ENCODE peak calls at places on chromosomes 11 and 22, in nine cellular contexts. M is activated T-cell treated with anti-CD3 and anti-CD28 coated beads, Interleukin-2, amount 50 U/mL, for 48 hours; Q is activated CD4-positive, alpha-beta T cell treated with anti-CD3 and anti-CD28 coated beads for 36 hours; Y is GM12891; L is activated naive CD4-positive, alpha-beta T cell treated with anti-CD3 and anti-CD28 coated beads for 36 hours; V is EL; W is activated CD8-positive, alpha-beta memory T cell treated with anti-CD3 and anti-CD28 coated beads for 4 hours; P is stimulated activated CD4-positive, alpha-beta T cell treated with anti-CD3 and anti-CD28 coated beads, Interleukin-1b, Interleukin-23, amount 100 ng/mL, for 24 hours; N is caudate nucleus. R is an unnamed sample.

GRCh38 chr11:15194671-15195415 is 80.1 kb downstream of the INSC start:
- DNase-seq in M (no peak), Q (no peak), Y (no peak), L (no peak), V (peak; percentile 23), W (no peak), P (no peak), N (no peak), R (no peak)

GRCh38 chr11:19193916-19194315 is 7.9 kb downstream of the CSRP3 start:
- DNase-seq in M (no peak), Q (no peak), Y (no peak), L (no peak), V (no peak), W (no peak), P (no peak), N (no peak), R (no peak)

GRCh38 chr11:41522391-41522790 is 62.9 kb upstream of the LRRC4C start:
- DNase-seq in M (no peak), Q (no peak), Y (no peak), L (no peak), V (no peak), W (no peak), P (no peak), N (no peak), R (no peak)

GRCh38 chr11:33515347-33515746 is 185.3 kb downstream of the C11orf91 start:
- DNase-seq in M (peak; percentile 26), Q (peak; percentile 30), Y (no peak), L (peak; percentile 12), V (no peak), W (no peak), P (no peak), N (no peak), R (no peak)

GRCh38 chr11:110196241-110196754 is 100.1 kb downstream of the RDX start:
- DNase-seq in M (no peak), Q (no peak), Y (no peak), L (no peak), V (peak; percentile 88), W (no peak), P (no peak), N (no peak), R (no peak)

GRCh38 chr11:32118025-32118974 is 27.4 kb downstream of the RCN1 start:
- DNase-seq in M (no peak), Q (no peak), Y (no peak), L (no peak), V (peak; percentile 69), W (no peak), P (no peak), N (no peak), R (no peak)

GRCh38 chr11:109914809-109915653 is 178.2 kb upstream of the ZC3H12C start:
- DNase-seq in M (no peak), Q (no peak), Y (no peak), L (no peak), V (peak; percentile 30), W (no peak), P (no peak), N (no peak), R (no peak)

GRCh38 chr22:17106785-17107546 is 14.2 kb downstream of the TMEM121B start:
- DNase-seq in M (peak; percentile 63), Q (peak; percentile 72), Y (peak; percentile 59), L (peak; percentile 67), V (no peak), W (no peak), P (no peak), N (no peak), R (no peak)

GRCh38 chr11:45816614-45817013 is 11.7 kb downstream of the SLC35C1 start:
- DNase-seq in M (no peak), Q (no peak), Y (no peak), L (no peak), V (no peak), W (no peak), P (no peak), N (no peak), R (no peak)

GRCh38 chr22:19737846-19738663 is 14.7 kb downstream of the GP1BB start:
- DNase-seq in M (no peak), Q (no peak), Y (no peak), L (no peak), V (no peak), W (no peak), P (no peak), N (no peak), R (no peak)

GRCh38 chr22:30340911-30341685 is 14.4 kb upstream of the TBC1D10A start:
- DNase-seq in M (no peak), Q (no peak), Y (no peak), L (no peak), V (no peak), W (no peak), P (no peak), N (peak; percentile 64), R (no peak)

GRCh38 chr11:120834686-120835225 is 189.1 kb upstream of the TBCEL start:
- DNase-seq in M (no peak), Q (no peak), Y (no peak), L (no peak), V (no peak), W (no peak), P (no peak), N (no peak), R (no peak)

GRCh38 chr22:42330953-42331525 is 60.6 kb upstream of the TCF20 start:
- DNase-seq in M (no peak), Q (no peak), Y (no peak), L (no peak), V (no peak), W (no peak), P (no peak), N (no peak), R (no peak)

GRCh38 chr11:73978576-73979086 is 4.0 kb downstream of the UCP2 start:
- DNase-seq in M (no peak), Q (no peak), Y (no peak), L (no peak), V (no peak), W (no peak), P (no peak), N (no peak), R (no peak)

GRCh38 chr11:76459299-76459698 is 14.5 kb downstream of the EMSY start:
- DNase-seq in M (no peak), Q (no peak), Y (no peak), L (no peak), V (peak; percentile 5), W (no peak), P (no peak), N (no peak), R (no peak)

GRCh38 chr11:43942651-43943356 is 367 bp downstream of the C11orf96 start:
- DNase-seq in M (peak; percentile 54), Q (peak; percentile 39), Y (no peak), L (no peak), V (peak; percentile 30), W (no peak), P (no peak), N (no peak), R (no peak)

GRCh38 chr22:38345782-38346181 is 28.5 kb upstream of the CSNK1E start:
- DNase-seq in M (peak; percentile 0), Q (no peak), Y (no peak), L (no peak), V (no peak), W (no peak), P (no peak), N (no peak), R (no peak)

GRCh38 chr11:71103266-71103665 is 149.1 kb downstream of the SHANK2 start:
- DNase-seq in M (no peak), Q (no peak), Y (no peak), L (no peak), V (no peak), W (no peak), P (no peak), N (no peak), R (no peak)

GRCh38 chr22:29758068-29758622 is 8.7 kb downstream of the ZMAT5 start:
- DNase-seq in M (no peak), Q (no peak), Y (no peak), L (no peak), V (no peak), W (no peak), P (no peak), N (no peak), R (no peak)

GRCh38 chr11:9014826-9015225 is 11.0 kb upstream of the NRIP3 start:
- DNase-seq in M (no peak), Q (no peak), Y (no peak), L (no peak), V (no peak), W (no peak), P (no peak), N (no peak), R (no peak)

GRCh38 chr11:12725863-12726666 is 51.8 kb downstream of the TEAD1 start:
- DNase-seq in M (no peak), Q (no peak), Y (no peak), L (no peak), V (peak; percentile 64), W (no peak), P (no peak), N (no peak), R (no peak)

GRCh38 chr11:56740107-56740506 is 8.4 kb downstream of the OR9G4 start:
- DNase-seq in M (no peak), Q (no peak), Y (no peak), L (no peak), V (no peak), W (no peak), P (no peak), N (no peak), R (no peak)

GRCh38 chr11:47412152-47412746 is 3.9 kb downstream of the SLC39A13 start:
- DNase-seq in M (peak; percentile 77), Q (peak; percentile 80), Y (no peak), L (peak; percentile 65), V (peak; percentile 52), W (no peak), P (no peak), N (no peak), R (peak; percentile 57)

GRCh38 chr11:131038597-131038996 is 122.3 kb upstream of the SNX19 start:
- DNase-seq in M (no peak), Q (no peak), Y (no peak), L (no peak), V (peak; percentile 25), W (no peak), P (no peak), N (no peak), R (no peak)

GRCh38 chr22:43399338-43399979 is 12.4 kb upstream of the MPPED1 start:
- DNase-seq in M (no peak), Q (peak; percentile 20), Y (peak; percentile 47), L (no peak), V (no peak), W (no peak), P (no peak), N (no peak), R (no peak)

GRCh38 chr11:1750481-1750839 is at the start of gene IFITM10:
- DNase-seq in M (no peak), Q (no peak), Y (no peak), L (no peak), V (no peak), W (no peak), P (no peak), N (no peak), R (no peak)

GRCh38 chr11:115980336-115980735 is 476.1 kb upstream of the CADM1 start:
- DNase-seq in M (no peak), Q (no peak), Y (no peak), L (no peak), V (no peak), W (no peak), P (no peak), N (peak; percentile 47), R (no peak)

GRCh38 chr22:49014227-49015201 is 813.2 kb downstream of the BRD1 start:
- DNase-seq in M (no peak), Q (no peak), Y (no peak), L (no peak), V (no peak), W (no peak), P (no peak), N (peak; percentile 83), R (no peak)

GRCh38 chr11:123690490-123690889 is 36.1 kb upstream of the SCN3B start:
- DNase-seq in M (peak; percentile 31), Q (peak; percentile 48), Y (no peak), L (peak; percentile 43), V (peak; percentile 31), W (no peak), P (no peak), N (no peak), R (no peak)

GRCh38 chr11:19890308-19890707 is 177.7 kb downstream of the NAV2 start:
- DNase-seq in M (no peak), Q (no peak), Y (no peak), L (no peak), V (peak; percentile 97), W (no peak), P (no peak), N (no peak), R (no peak)

GRCh38 chr11:13174090-13174489 is 103.5 kb upstream of the BMAL1 start:
- DNase-seq in M (no peak), Q (no peak), Y (no peak), L (no peak), V (no peak), W (no peak), P (no peak), N (no peak), R (no peak)

R was measured in immature natural killer cell.